ENCODE peak calls at places on chromosomes 4 and X, in four cellular contexts. W is activated CD8-positive, alpha-beta T cell treated with anti-CD3 and anti-CD28 coated beads for 36 hours; R is AG04449; B is BJ. P is an unnamed sample.

GRCh38 chr4:139800082-139800481 is 134.5 kb downstream of the MGST2 start:
- DNase-seq in R (no peak), W (no peak), B (no peak), P (no peak)

GRCh38 chr4:186266699-186267467 is 894 bp downstream of the F11 start:
- DNase-seq in W (no peak), R (no peak), B (no peak), P (no peak)

GRCh38 chr4:118224239-118224829 is 128.5 kb downstream of the PRSS12 start:
- DNase-seq in R (peak; percentile 26), B (peak; percentile 23), W (no peak), P (peak; percentile 15)

GRCh38 chr4:121669163-121669550 is 27.6 kb downstream of the ANXA5 start:
- DNase-seq in W (no peak), B (no peak), R (no peak), P (no peak)

GRCh38 chr4:4735870-4736269 is 123.6 kb upstream of the MSX1 start:
- DNase-seq in B (no peak), W (no peak), R (no peak), P (no peak)

GRCh38 chrX:106302304-106302703 is 134.2 kb downstream of the PWWP3B start:
- DNase-seq in R (no peak), W (no peak), B (no peak), P (no peak)

GRCh38 chrX:151543706-151544105 is 19.8 kb upstream of the PASD1 start:
- DNase-seq in W (peak; percentile 2), R (no peak), B (no peak), P (no peak)

GRCh38 chr4:128386761-128387599 is 99.4 kb upstream of the PGRMC2 start:
- DNase-seq in R (peak; percentile 91), B (peak; percentile 86), W (no peak), P (no peak)

GRCh38 chr4:143367863-143368262 is 31.2 kb downstream of the GAB1 start:
- DNase-seq in R (no peak), W (no peak), B (no peak), P (no peak)

GRCh38 chrX:45771560-45772340 is 571.1 kb upstream of the DIPK2B start:
- DNase-seq in B (no peak), R (no peak), W (peak; percentile 69), P (peak; percentile 25)

GRCh38 chr4:64497526-64497925 is 88.3 kb upstream of the TECRL start:
- DNase-seq in R (no peak), B (no peak), W (no peak), P (no peak)

GRCh38 chrX:153782324-153782723 is 1.5 kb downstream of the SRPK3 start:
- DNase-seq in B (no peak), R (no peak), W (no peak), P (no peak)

GRCh38 chrX:108511721-108512120 is 72.1 kb downstream of the COL4A5 start:
- DNase-seq in B (no peak), W (no peak), R (no peak), P (no peak)

GRCh38 chrX:37997096-37997495 is 9.3 kb upstream of the SYTL5 start:
- DNase-seq in W (no peak), R (no peak), B (no peak), P (no peak)

GRCh38 chr4:172845281-172845680 is 323.3 kb upstream of the GALNT7 start:
- DNase-seq in R (no peak), W (no peak), B (no peak), P (no peak)

GRCh38 chr4:48651869-48652447 is 128.1 kb downstream of the FRYL start:
- DNase-seq in B (peak; percentile 54), W (no peak), R (peak; percentile 29), P (no peak)

GRCh38 chr4:148443550-148444295 is 1.5 kb upstream of the NR3C2 start:
- DNase-seq in W (peak; percentile 57), B (no peak), R (no peak), P (peak; percentile 15)

GRCh38 chr4:147791341-147791740 is 59.5 kb downstream of the ARHGAP10 start:
- DNase-seq in R (no peak), W (no peak), B (no peak), P (no peak)

GRCh38 chrX:119266364-119266995 is 30.4 kb downstream of the PGRMC1 start:
- DNase-seq in W (peak; percentile 32), B (no peak), R (no peak), P (peak; percentile 19)

GRCh38 chrX:29862126-29862664 is 353.2 kb upstream of the MAGEB2 start:
- DNase-seq in W (no peak), R (no peak), B (no peak), P (no peak)

GRCh38 chr4:186981161-186981560 is 257.5 kb upstream of the FAT1 start:
- DNase-seq in W (no peak), B (no peak), R (no peak), P (no peak)

GRCh38 chrX:49203536-49203935 is 3.5 kb upstream of the SYP start:
- DNase-seq in W (no peak), R (no peak), B (no peak), P (no peak)

GRCh38 chrX:33330798-33331197 is 119.4 kb upstream of the DMD start:
- DNase-seq in W (no peak), B (no peak), R (no peak), P (no peak)

GRCh38 chrX:115589419-115589818 is 28.4 kb downstream of the PLS3 start:
- DNase-seq in W (no peak), R (no peak), B (no peak), P (no peak)

GRCh38 chr4:144584428-144584827 is 61.5 kb upstream of the HHIP start:
- DNase-seq in R (no peak), W (no peak), B (no peak), P (no peak)

GRCh38 chrX:97021680-97022079 is 138.0 kb downstream of the RPA4 start:
- DNase-seq in B (no peak), R (no peak), W (no peak), P (no peak)

GRCh38 chr4:3211866-3212265 is 37.1 kb upstream of the MSANTD1 start:
- DNase-seq in W (no peak), B (no peak), R (no peak), P (no peak)

GRCh38 chrX:11423949-11424348 is 130.7 kb downstream of the AMELX start:
- DNase-seq in B (no peak), W (no peak), R (no peak), P (no peak)

GRCh38 chrX:40772290-40772689 is 36.9 kb upstream of the MED14 start:
- DNase-seq in W (no peak), R (no peak), B (peak; percentile 54), P (no peak)

GRCh38 chrX:120718969-120719368 is 89.1 kb upstream of the C1GALT1C1 start:
- DNase-seq in R (no peak), W (no peak), B (no peak), P (no peak)

GRCh38 chrX:22392176-22392814 is 119.6 kb downstream of the CBLL2 start:
- DNase-seq in B (no peak), W (no peak), R (no peak), P (no peak)

GRCh38 chrX:124035657-124036056 is 74.2 kb downstream of the STAG2 start:
- DNase-seq in W (no peak), B (no peak), R (no peak), P (no peak)

GRCh38 chr4:102869569-102870227 is 906 bp downstream of the CISD2 start:
- DNase-seq in B (no peak), W (peak; percentile 77), R (no peak), P (peak; percentile 25)

GRCh38 chrX:39174761-39175417 is 373.6 kb downstream of the MID1IP1 start:
- DNase-seq in R (no peak), B (no peak), W (peak; percentile 67), P (no peak)

GRCh38 chrX:70096052-70096451 is 33.8 kb downstream of the OTUD6A start:
- DNase-seq in B (no peak), W (no peak), R (no peak), P (no peak)

GRCh38 chr4:43898836-43899235 is 549.8 kb downstream of the KCTD8 start:
- DNase-seq in W (no peak), R (no peak), B (no peak), P (no peak)

GRCh38 chr4:2449511-2450392 is 19.2 kb upstream of the RNF4 start:
- DNase-seq in R (no peak), W (no peak), B (no peak), P (no peak)

GRCh38 chrX:40057405-40057804 is 40.4 kb downstream of the BCOR start:
- DNase-seq in R (no peak), W (no peak), B (no peak), P (no peak)

GRCh38 chr4:100889401-100889800 is 371.6 kb upstream of the EMCN start:
- DNase-seq in R (no peak), W (no peak), B (no peak), P (no peak)
- TF ChIP-seq CTCF in R (no peak), W (no peak), B (no peak), P (no peak)

GRCh38 chrX:25721564-25721963 is 416.6 kb upstream of the MAGEB18 start:
- DNase-seq in B (no peak), R (no peak), W (no peak), P (peak; percentile 1)
- TF ChIP-seq CTCF in B (no peak), R (no peak), W (peak; percentile 15), P (no peak)

GRCh38 chr4:7704625-7705024 is 235.0 kb downstream of the AFAP1 start:
- DNase-seq in R (no peak), B (no peak), W (no peak), P (no peak)

GRCh38 chr4:7704091-7704490 is 235.6 kb downstream of the AFAP1 start:
- DNase-seq in W (no peak), B (no peak), R (no peak), P (no peak)

GRCh38 chr4:7705602-7706001 is 234.1 kb downstream of the AFAP1 start:
- DNase-seq in B (no peak), R (no peak), W (no peak), P (no peak)

GRCh38 chr4:7703669-7704068 is 236.0 kb downstream of the AFAP1 start:
- DNase-seq in B (no peak), W (no peak), R (no peak), P (no peak)

GRCh38 chr4:7705062-7705461 is 234.6 kb downstream of the AFAP1 start:
- DNase-seq in W (no peak), B (no peak), R (no peak), P (no peak)
- TF ChIP-seq CTCF in W (no peak), B (no peak), R (no peak), P (no peak)

DNA sequence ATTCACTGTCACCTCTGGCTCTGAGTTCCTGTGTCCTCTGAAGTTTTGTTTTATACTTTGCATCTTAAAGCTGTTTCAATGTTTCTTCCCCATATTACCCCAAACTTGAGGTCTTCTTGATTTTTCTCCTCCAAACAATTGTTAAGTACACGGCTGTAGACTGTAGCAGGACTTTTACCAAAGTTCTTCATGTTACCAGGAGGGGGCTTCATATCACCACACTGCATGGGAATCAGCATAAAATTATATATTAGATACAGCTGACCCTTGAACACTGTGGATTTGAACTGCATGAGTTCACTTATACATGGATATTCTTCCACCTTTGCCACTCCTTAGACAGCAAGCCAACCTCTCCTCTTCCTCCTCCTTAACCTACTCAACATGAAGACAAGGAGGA is 56.6 kb downstream of the SPATA18 start:
- DNase-seq in W (no peak), R (no peak), B (no peak), P (no peak)
- TF ChIP-seq CTCF in W (no peak), R (no peak), B (no peak), P (no peak)

DNA sequence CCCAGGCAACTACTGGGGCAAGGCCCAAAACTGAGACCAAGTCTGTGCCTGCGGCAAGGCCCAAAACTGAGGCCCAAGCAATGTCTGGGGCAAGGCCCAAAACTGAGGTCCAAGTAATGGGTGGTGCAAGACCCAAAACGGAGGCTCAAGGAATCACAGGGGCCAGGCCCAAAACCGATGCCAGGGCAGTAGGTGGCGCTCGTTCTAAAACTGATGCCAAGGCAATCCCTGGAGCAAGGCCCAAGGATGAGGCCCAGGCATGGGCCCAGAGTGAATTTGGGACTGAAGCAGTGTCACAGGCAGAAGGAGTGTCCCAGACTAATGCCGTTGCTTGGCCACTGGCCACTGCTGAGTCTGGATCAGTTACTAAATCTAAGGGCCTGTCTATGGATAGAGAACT is 2.7 kb downstream of the GPRASP2 start:
- DNase-seq in B (no peak), W (no peak), R (no peak), P (no peak)
- TF ChIP-seq CTCF in B (no peak), W (no peak), R (no peak), P (no peak)

P was measured in GM10248.